ENCODE peak calls at places on chromosomes 2 and 18, in five cellular contexts. G, K, E, Y and B are unnamed samples.

GRCh38 chr18:1017679-1018078 is 113.0 kb downstream of the ADCYAP1 start:
- DNase-seq in G (no peak), K (no peak), E (no peak), Y (no peak), B (no peak)

GRCh38 chr2:134252092-134252775 is 1.6 kb upstream of the MGAT5 start:
- DNase-seq in G (no peak), K (peak; percentile 65), E (no peak), Y (no peak), B (no peak)

GRCh38 chr2:235864311-235864710 is 303.9 kb downstream of the GBX2 start:
- DNase-seq in G (peak; percentile 12), K (no peak), E (no peak), Y (no peak), B (no peak)

GRCh38 chr2:86044045-86044444 is 61.6 kb downstream of the POLR1A start:
- DNase-seq in G (no peak), K (no peak), E (no peak), Y (no peak), B (no peak)

GRCh38 chr2:4618630-4619228 is 915.4 kb downstream of the DCDC2C start:
- DNase-seq in G (no peak), K (no peak), E (no peak), Y (no peak), B (no peak)

GRCh38 chr2:104853926-104854506 is at the start of gene POU3F3:
- DNase-seq in G (no peak), K (no peak), E (no peak), Y (peak; percentile 21), B (no peak)

GRCh38 chr2:54947121-54947520 is 103.1 kb downstream of the RTN4 start:
- DNase-seq in G (no peak), K (no peak), E (no peak), Y (no peak), B (no peak)

GRCh38 chr2:43223412-43224040 is 2.9 kb downstream of the ZFP36L2 start:
- DNase-seq in G (peak; percentile 45), K (peak; percentile 28), E (no peak), Y (peak; percentile 63), B (no peak)

GRCh38 chr2:38125007-38125406 is 49.1 kb upstream of the CYP1B1 start:
- DNase-seq in G (no peak), K (no peak), E (no peak), Y (no peak), B (no peak)

GRCh38 chr2:132782166-132782783 is 112.3 kb upstream of the LYPD1 start:
- DNase-seq in G (no peak), K (no peak), E (no peak), Y (no peak), B (no peak)

GRCh38 chr2:128315829-128316776 is 2.6 kb downstream of the HS6ST1 start:
- DNase-seq in G (no peak), K (no peak), E (no peak), Y (peak; percentile 81), B (no peak)

GRCh38 chr2:23566236-23567142 is 181.5 kb downstream of the KLHL29 start:
- DNase-seq in G (peak; percentile 30), K (no peak), E (no peak), Y (no peak), B (peak; percentile 26)

GRCh38 chr18:10858477-10858876 is 290.9 kb downstream of the PIEZO2 start:
- DNase-seq in G (no peak), K (no peak), E (no peak), Y (no peak), B (no peak)

GRCh38 chr2:30359644-30360167 is 87.3 kb upstream of the LCLAT1 start:
- DNase-seq in G (no peak), K (no peak), E (no peak), Y (peak; percentile 71), B (no peak)

GRCh38 chr2:71718686-71719085 is 265.3 kb downstream of the DYSF start:
- DNase-seq in G (no peak), K (no peak), E (no peak), Y (no peak), B (no peak)

GRCh38 chr2:80020061-80020460 is 284.5 kb downstream of the LRRTM1 start:
- DNase-seq in G (no peak), K (no peak), E (no peak), Y (no peak), B (no peak)

GRCh38 chr2:73063909-73064875 is 7.3 kb downstream of the SFXN5 start:
- DNase-seq in G (peak; percentile 76), K (peak; percentile 73), E (no peak), Y (peak; percentile 79), B (peak; percentile 66)

GRCh38 chr18:22871809-22872525 is 61.2 kb upstream of the RBBP8 start:
- DNase-seq in G (peak; percentile 49), K (peak; percentile 32), E (no peak), Y (peak; percentile 5), B (peak; percentile 13)

GRCh38 chr2:15861172-15861822 is 79.1 kb upstream of the MYCN start:
- DNase-seq in G (no peak), K (no peak), E (no peak), Y (no peak), B (no peak)

GRCh38 chr2:20641123-20641985 is 9.5 kb downstream of the HS1BP3 start:
- DNase-seq in G (peak; percentile 33), K (peak; percentile 51), E (no peak), Y (peak; percentile 43), B (no peak)

GRCh38 chr18:3773303-3773702 is 323.3 kb downstream of the TGIF1 start:
- DNase-seq in G (no peak), K (no peak), E (no peak), Y (peak; percentile 66), B (no peak)

GRCh38 chr2:145017149-145017548 is 497.2 kb upstream of the ZEB2 start:
- DNase-seq in G (peak; percentile 27), K (no peak), E (no peak), Y (no peak), B (no peak)

GRCh38 chr18:54020346-54020745 is 204.1 kb downstream of the MBD2 start:
- DNase-seq in G (no peak), K (no peak), E (no peak), Y (no peak), B (no peak)

GRCh38 chr2:13522917-13523821 is 806.4 kb downstream of the TRIB2 start:
- DNase-seq in G (no peak), K (peak; percentile 76), E (peak; percentile 23), Y (no peak), B (peak; percentile 44)

GRCh38 chr2:20618886-20619521 is 31.9 kb downstream of the HS1BP3 start:
- DNase-seq in G (no peak), K (no peak), E (no peak), Y (no peak), B (no peak)

GRCh38 chr18:36732264-36732663 is 96.5 kb downstream of the TPGS2 start:
- DNase-seq in G (no peak), K (no peak), E (no peak), Y (no peak), B (no peak)

GRCh38 chr2:234989183-234989701 is 37.4 kb downstream of the SH3BP4 start:
- DNase-seq in G (peak; percentile 86), K (peak; percentile 89), E (peak; percentile 56), Y (peak; percentile 46), B (peak; percentile 98)

GRCh38 chr2:10764101-10764785 is 42.8 kb downstream of the ATP6V1C2 start:
- DNase-seq in G (no peak), K (no peak), E (no peak), Y (no peak), B (no peak)

GRCh38 chr2:58866040-58866439 is 624.9 kb upstream of the FANCL start:
- DNase-seq in G (no peak), K (no peak), E (no peak), Y (no peak), B (no peak)

GRCh38 chr2:189253841-189254240 is 74.3 kb upstream of the COL5A2 start:
- DNase-seq in G (no peak), K (peak; percentile 35), E (no peak), Y (no peak), B (no peak)

GRCh38 chr2:203690110-203691047 is 16.1 kb upstream of the CD28 start:
- DNase-seq in G (no peak), K (no peak), E (no peak), Y (no peak), B (no peak)

GRCh38 chr2:99980200-99980599 is 162.2 kb downstream of the AFF3 start:
- DNase-seq in G (no peak), K (no peak), E (no peak), Y (no peak), B (no peak)

GRCh38 chr2:82796132-82796531 is 1662.9 kb downstream of the SUCLG1 start:
- DNase-seq in G (peak; percentile 62), K (no peak), E (no peak), Y (peak; percentile 25), B (no peak)

GRCh38 chr2:65044097-65044735 is 12.0 kb upstream of the CEP68 start:
- DNase-seq in G (no peak), K (no peak), E (no peak), Y (no peak), B (peak; percentile 43)

GRCh38 chr2:65049010-65049639 is 7.1 kb upstream of the CEP68 start:
- DNase-seq in G (no peak), K (no peak), E (no peak), Y (no peak), B (no peak)

GRCh38 chr2:65043001-65043400 is 13.2 kb upstream of the CEP68 start:
- DNase-seq in G (peak; percentile 82), K (no peak), E (no peak), Y (no peak), B (no peak)

GRCh38 chr2:65046633-65047407 is 9.4 kb upstream of the CEP68 start:
- DNase-seq in G (no peak), K (no peak), E (no peak), Y (no peak), B (no peak)

DNA sequence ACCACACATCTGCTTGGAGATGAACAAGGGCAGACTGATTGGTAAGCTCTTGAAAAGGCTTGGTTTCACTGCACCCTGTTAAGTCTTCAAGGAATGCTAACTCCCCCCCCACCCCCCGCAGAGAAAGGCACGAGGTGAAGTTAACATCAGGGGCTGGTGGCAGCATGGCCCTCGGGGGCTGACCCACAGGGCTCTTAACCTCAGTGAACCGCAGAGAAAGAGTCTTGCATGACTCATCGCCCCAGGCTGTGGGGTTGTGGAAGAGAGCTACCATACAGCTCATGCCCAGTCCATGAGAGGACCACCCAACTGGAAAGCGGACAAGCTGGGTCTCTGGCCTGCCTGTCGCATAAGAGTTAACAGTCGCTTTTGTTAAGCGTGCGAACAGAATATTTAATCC is 10.6 kb upstream of the CEP68 start:
- DNase-seq in G (no peak), K (no peak), E (no peak), Y (no peak), B (no peak)
- H3K27ac ChIP-seq in G (no peak overlapping the region), K (no peak overlapping the region), E (no peak overlapping the region), Y (no peak overlapping the region), B (no peak overlapping the region)

DNA sequence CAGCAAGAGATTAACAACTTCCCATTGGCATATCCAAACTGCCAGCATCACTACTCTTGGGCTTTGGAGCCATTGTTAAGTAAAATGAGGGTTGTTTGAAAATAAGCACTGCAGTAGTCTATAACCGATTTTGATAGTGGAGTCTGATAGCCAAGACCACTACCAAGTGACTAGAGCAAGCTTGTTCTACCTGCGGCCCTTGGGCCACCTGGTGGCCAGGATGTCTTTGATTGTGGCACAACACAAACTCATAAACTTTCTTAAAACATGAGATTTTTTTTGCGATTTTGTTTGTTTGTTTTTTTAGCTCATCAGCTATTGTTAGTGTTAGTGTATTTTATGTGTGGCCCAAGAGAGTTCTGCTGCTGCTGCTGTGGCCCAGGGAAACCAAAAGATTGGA is 11.0 kb downstream of the UBE2E3 start:
- DNase-seq in G (no peak), K (no peak), E (no peak), Y (no peak), B (no peak)
- H3K4me2 ChIP-seq in G (no peak overlapping the region), K (no peak overlapping the region), E (no peak overlapping the region), Y (no peak overlapping the region), B (no peak overlapping the region)

GRCh38 chr18:26435415-26436095 is 112.8 kb downstream of the KCTD1 start:
- DNase-seq in G (no peak), K (no peak), E (no peak), Y (no peak), B (no peak)
- H3K4me3 ChIP-seq in G (no peak overlapping the region), K (no peak overlapping the region), E (no peak overlapping the region), Y (no peak overlapping the region), B (peak overlapping the region; percentile 37)

GRCh38 chr2:46379213-46380037 is 82.2 kb downstream of the EPAS1 start:
- DNase-seq in G (no peak), K (no peak), E (no peak), Y (peak; percentile 95), B (no peak)
- H3K27ac ChIP-seq in G (no peak overlapping the region), K (no peak overlapping the region), E (no peak overlapping the region), Y (no peak overlapping the region), B (no peak overlapping the region)